ENCODE peak calls at places on chromosome 21, in seven cellular contexts. T, U, L, M, N, G and F are unnamed samples.

GRCh38 chr21:40471103-40471502 is 375.9 kb downstream of the DSCAM start:
- ATAC-seq in T (no peak), U (no peak), L (no peak), M (no peak), N (no peak), G (no peak), F (no peak)

GRCh38 chr21:44572959-44573583 is 458 bp upstream of the KRTAP10-4 start:
- ATAC-seq in T (no peak), U (no peak), L (no peak), M (no peak), N (no peak), G (no peak), F (no peak)

GRCh38 chr21:40852563-40852962 is 5.6 kb upstream of the DSCAM start:
- ATAC-seq in T (no peak), U (no peak), L (no peak), M (no peak), N (no peak), G (no peak), F (no peak)

GRCh38 chr21:33937931-33938339 is 22.3 kb upstream of the ATP5PO start:
- ATAC-seq in T (no peak), U (peak; percentile 50), L (peak; percentile 74), M (no peak), N (no peak), G (no peak), F (no peak)

GRCh38 chr21:18985584-18985983 is 582.0 kb upstream of the TMPRSS15 start:
- ATAC-seq in T (no peak), U (no peak), L (no peak), M (no peak), N (no peak), G (no peak), F (no peak)

GRCh38 chr21:45452696-45453307 is 47.8 kb downstream of the COL18A1 start:
- ATAC-seq in T (no peak), U (no peak), L (no peak), M (no peak), N (no peak), G (no peak), F (no peak)

GRCh38 chr21:35849131-35849530 is 211.2 kb downstream of the SETD4 start:
- ATAC-seq in T (peak; percentile 83), U (no peak), L (no peak), M (peak; percentile 73), N (no peak), G (no peak), F (no peak)

GRCh38 chr21:16250282-16250681 is 520.5 kb downstream of the USP25 start:
- ATAC-seq in T (no peak), U (no peak), L (no peak), M (no peak), N (no peak), G (no peak), F (no peak)

GRCh38 chr21:31671931-31672330 is 12.4 kb downstream of the SOD1 start:
- ATAC-seq in T (no peak), U (no peak), L (no peak), M (no peak), N (no peak), G (no peak), F (no peak)

GRCh38 chr21:44885615-44886014 is 12.1 kb upstream of the PTTG1IP start:
- ATAC-seq in T (no peak), U (no peak), L (no peak), M (no peak), N (no peak), G (no peak), F (no peak)

GRCh38 chr21:45288441-45288841 is 746 bp upstream of the POFUT2 start:
- ATAC-seq in T (no peak), U (no peak), L (no peak), M (no peak), N (peak; percentile 5), G (no peak), F (peak; percentile 1)

GRCh38 chr21:42556960-42557359 is 43.3 kb downstream of the SLC37A1 start:
- ATAC-seq in T (no peak), U (no peak), L (no peak), M (no peak), N (no peak), G (no peak), F (no peak)

GRCh38 chr21:29245104-29245643 is 53.5 kb upstream of the BACH1 start:
- ATAC-seq in T (peak; percentile 31), U (no peak), L (peak; percentile 94), M (peak; percentile 28), N (no peak), G (peak; percentile 56), F (no peak)

GRCh38 chr21:31480228-31480627 is 136.2 kb upstream of the TIAM1 start:
- ATAC-seq in T (no peak), U (no peak), L (no peak), M (no peak), N (no peak), G (no peak), F (no peak)

GRCh38 chr21:46537026-46537425 is 67.9 kb downstream of the S100B start:
- ATAC-seq in T (no peak), U (no peak), L (no peak), M (no peak), N (no peak), G (no peak), F (no peak)

GRCh38 chr21:42878993-42879787 is at the start of gene WDR4:
- ATAC-seq in T (peak; percentile 99), U (peak; percentile 93), L (peak; percentile 92), M (peak; percentile 100), N (peak; percentile 90), G (peak; percentile 91), F (peak; percentile 95)

GRCh38 chr21:41500931-41501381 is 7.0 kb downstream of the TMPRSS2 start:
- ATAC-seq in T (no peak), U (no peak), L (no peak), M (no peak), N (no peak), G (no peak), F (no peak)